ENCODE peak calls at places on chromosomes 7 and 10, in six cellular contexts. One of them, this sample, is unnamed.

GRCh38 chr10:129360046-129360445 is 107.0 kb upstream of the MGMT start:
- DNase-seq in aorta: no peak
- DNase-seq in fibroblast of lung: no peak
- DNase-seq in H54: no peak
- DNase-seq in stimulated activated naive B cell treated with anti-CD40 and anti-IgM and Interleukin-4, amounts not matched to agents 10 μg/mL and 1 μg/mL and 100 μg/mL, for 72 hours: no peak
- DNase-seq in stimulated activated CD4-positive, alpha-beta T cell treated with anti-CD3 and anti-CD28 coated beads, Interleukin-1b, Interleukin-23, amount 100 ng/mL, for 1 hour: no peak
- DNase-seq in this sample: no peak

GRCh38 chr7:65967361-65968155 is 14.5 kb downstream of the GUSB start:
- DNase-seq in aorta: peak
- DNase-seq in stimulated activated CD4-positive, alpha-beta T cell treated with anti-CD3 and anti-CD28 coated beads, Interleukin-1b, Interleukin-23, amount 100 ng/mL, for 1 hour: no peak
- DNase-seq in H54: no peak
- DNase-seq in fibroblast of lung: no peak
- DNase-seq in stimulated activated naive B cell treated with anti-CD40 and anti-IgM and Interleukin-4, amounts not matched to agents 10 μg/mL and 1 μg/mL and 100 μg/mL, for 72 hours: no peak
- DNase-seq in this sample: no peak

GRCh38 chr10:59887972-59888640 is 18.2 kb downstream of the CCDC6 start:
- DNase-seq in stimulated activated naive B cell treated with anti-CD40 and anti-IgM and Interleukin-4, amounts not matched to agents 10 μg/mL and 1 μg/mL and 100 μg/mL, for 72 hours: no peak
- DNase-seq in H54: no peak
- DNase-seq in stimulated activated CD4-positive, alpha-beta T cell treated with anti-CD3 and anti-CD28 coated beads, Interleukin-1b, Interleukin-23, amount 100 ng/mL, for 1 hour: no peak
- DNase-seq in fibroblast of lung: no peak
- DNase-seq in aorta: no peak
- DNase-seq in this sample: no peak

GRCh38 chr7:70595741-70596574 is 536.0 kb upstream of the GALNT17 start:
- DNase-seq in stimulated activated naive B cell treated with anti-CD40 and anti-IgM and Interleukin-4, amounts not matched to agents 10 μg/mL and 1 μg/mL and 100 μg/mL, for 72 hours: peak
- DNase-seq in stimulated activated CD4-positive, alpha-beta T cell treated with anti-CD3 and anti-CD28 coated beads, Interleukin-1b, Interleukin-23, amount 100 ng/mL, for 1 hour: no peak
- DNase-seq in H54: no peak
- DNase-seq in fibroblast of lung: peak
- DNase-seq in aorta: peak
- DNase-seq in this sample: peak

GRCh38 chr10:7700577-7701125 is 2.5 kb upstream of the ITIH2 start:
- DNase-seq in stimulated activated naive B cell treated with anti-CD40 and anti-IgM and Interleukin-4, amounts not matched to agents 10 μg/mL and 1 μg/mL and 100 μg/mL, for 72 hours: no peak
- DNase-seq in fibroblast of lung: peak
- DNase-seq in H54: no peak
- DNase-seq in aorta: no peak
- DNase-seq in stimulated activated CD4-positive, alpha-beta T cell treated with anti-CD3 and anti-CD28 coated beads, Interleukin-1b, Interleukin-23, amount 100 ng/mL, for 1 hour: no peak
- DNase-seq in this sample: no peak

GRCh38 chr7:74475243-74475986 is 21.7 kb downstream of the GTF2IRD1 start:
- DNase-seq in H54: no peak
- DNase-seq in fibroblast of lung: no peak
- DNase-seq in aorta: no peak
- DNase-seq in stimulated activated naive B cell treated with anti-CD40 and anti-IgM and Interleukin-4, amounts not matched to agents 10 μg/mL and 1 μg/mL and 100 μg/mL, for 72 hours: no peak
- DNase-seq in stimulated activated CD4-positive, alpha-beta T cell treated with anti-CD3 and anti-CD28 coated beads, Interleukin-1b, Interleukin-23, amount 100 ng/mL, for 1 hour: no peak
- DNase-seq in this sample: no peak

GRCh38 chr10:31317652-31318381 is 1.2 kb upstream of the ZEB1 start:
- DNase-seq in aorta: peak
- DNase-seq in H54: no peak
- DNase-seq in stimulated activated CD4-positive, alpha-beta T cell treated with anti-CD3 and anti-CD28 coated beads, Interleukin-1b, Interleukin-23, amount 100 ng/mL, for 1 hour: no peak
- DNase-seq in fibroblast of lung: no peak
- DNase-seq in stimulated activated naive B cell treated with anti-CD40 and anti-IgM and Interleukin-4, amounts not matched to agents 10 μg/mL and 1 μg/mL and 100 μg/mL, for 72 hours: no peak
- DNase-seq in this sample: no peak

GRCh38 chr10:72008096-72008933 is 44.1 kb downstream of the CHST3 start:
- DNase-seq in aorta: no peak
- DNase-seq in H54: no peak
- DNase-seq in fibroblast of lung: no peak
- DNase-seq in stimulated activated naive B cell treated with anti-CD40 and anti-IgM and Interleukin-4, amounts not matched to agents 10 μg/mL and 1 μg/mL and 100 μg/mL, for 72 hours: no peak
- DNase-seq in stimulated activated CD4-positive, alpha-beta T cell treated with anti-CD3 and anti-CD28 coated beads, Interleukin-1b, Interleukin-23, amount 100 ng/mL, for 1 hour: no peak
- DNase-seq in this sample: no peak

GRCh38 chr10:25974897-25975459 is 40.9 kb downstream of the MYO3A start:
- DNase-seq in stimulated activated naive B cell treated with anti-CD40 and anti-IgM and Interleukin-4, amounts not matched to agents 10 μg/mL and 1 μg/mL and 100 μg/mL, for 72 hours: no peak
- DNase-seq in aorta: no peak
- DNase-seq in stimulated activated CD4-positive, alpha-beta T cell treated with anti-CD3 and anti-CD28 coated beads, Interleukin-1b, Interleukin-23, amount 100 ng/mL, for 1 hour: no peak
- DNase-seq in fibroblast of lung: peak
- DNase-seq in H54: no peak
- DNase-seq in this sample: no peak

GRCh38 chr7:121085922-121086321 is 97.4 kb downstream of the CPED1 start:
- DNase-seq in fibroblast of lung: peak
- DNase-seq in H54: no peak
- DNase-seq in stimulated activated CD4-positive, alpha-beta T cell treated with anti-CD3 and anti-CD28 coated beads, Interleukin-1b, Interleukin-23, amount 100 ng/mL, for 1 hour: no peak
- DNase-seq in aorta: no peak
- DNase-seq in stimulated activated naive B cell treated with anti-CD40 and anti-IgM and Interleukin-4, amounts not matched to agents 10 μg/mL and 1 μg/mL and 100 μg/mL, for 72 hours: no peak
- DNase-seq in this sample: no peak

GRCh38 chr7:134547738-134548054 is 1.2 kb upstream of the AKR1B15 start:
- DNase-seq in aorta: peak
- DNase-seq in fibroblast of lung: peak
- DNase-seq in stimulated activated naive B cell treated with anti-CD40 and anti-IgM and Interleukin-4, amounts not matched to agents 10 μg/mL and 1 μg/mL and 100 μg/mL, for 72 hours: no peak
- DNase-seq in stimulated activated CD4-positive, alpha-beta T cell treated with anti-CD3 and anti-CD28 coated beads, Interleukin-1b, Interleukin-23, amount 100 ng/mL, for 1 hour: no peak
- DNase-seq in H54: peak
- DNase-seq in this sample: peak

GRCh38 chr10:96794786-96795733 is 37.0 kb upstream of the LCOR start:
- DNase-seq in fibroblast of lung: no peak
- DNase-seq in stimulated activated CD4-positive, alpha-beta T cell treated with anti-CD3 and anti-CD28 coated beads, Interleukin-1b, Interleukin-23, amount 100 ng/mL, for 1 hour: no peak
- DNase-seq in aorta: no peak
- DNase-seq in H54: no peak
- DNase-seq in stimulated activated naive B cell treated with anti-CD40 and anti-IgM and Interleukin-4, amounts not matched to agents 10 μg/mL and 1 μg/mL and 100 μg/mL, for 72 hours: no peak
- DNase-seq in this sample: no peak

GRCh38 chr10:112792487-112793196 is 157.4 kb upstream of the TCF7L2 start:
- DNase-seq in aorta: peak
- DNase-seq in stimulated activated CD4-positive, alpha-beta T cell treated with anti-CD3 and anti-CD28 coated beads, Interleukin-1b, Interleukin-23, amount 100 ng/mL, for 1 hour: no peak
- DNase-seq in stimulated activated naive B cell treated with anti-CD40 and anti-IgM and Interleukin-4, amounts not matched to agents 10 μg/mL and 1 μg/mL and 100 μg/mL, for 72 hours: no peak
- DNase-seq in H54: no peak
- DNase-seq in fibroblast of lung: peak
- DNase-seq in this sample: no peak

GRCh38 chr10:129626801-129627434 is 159.9 kb downstream of the MGMT start:
- DNase-seq in aorta: no peak
- DNase-seq in stimulated activated naive B cell treated with anti-CD40 and anti-IgM and Interleukin-4, amounts not matched to agents 10 μg/mL and 1 μg/mL and 100 μg/mL, for 72 hours: no peak
- DNase-seq in H54: no peak
- DNase-seq in stimulated activated CD4-positive, alpha-beta T cell treated with anti-CD3 and anti-CD28 coated beads, Interleukin-1b, Interleukin-23, amount 100 ng/mL, for 1 hour: no peak
- DNase-seq in fibroblast of lung: no peak
- DNase-seq in this sample: no peak

GRCh38 chr10:113945687-113946085 is 91.2 kb downstream of the NHLRC2 start:
- DNase-seq in H54: no peak
- DNase-seq in aorta: no peak
- DNase-seq in stimulated activated naive B cell treated with anti-CD40 and anti-IgM and Interleukin-4, amounts not matched to agents 10 μg/mL and 1 μg/mL and 100 μg/mL, for 72 hours: no peak
- DNase-seq in stimulated activated CD4-positive, alpha-beta T cell treated with anti-CD3 and anti-CD28 coated beads, Interleukin-1b, Interleukin-23, amount 100 ng/mL, for 1 hour: no peak
- DNase-seq in fibroblast of lung: no peak
- DNase-seq in this sample: no peak

This sample was measured in GM10248.